ENCODE peak calls at places on chromosomes 6 and 20, in four cellular contexts. X is endodermal cell, B is PC-3, Y is MM.1S. I is an unnamed sample.

GRCh38 chr6:160088069-160088773 is 33.4 kb upstream of the SLC22A1 start:
- DNase-seq in B (peak; percentile 78), X (peak; percentile 85), Y (no peak), I (peak; percentile 69)

GRCh38 chr20:10586296-10586695 is 87.5 kb downstream of the JAG1 start:
- DNase-seq in X (no peak), B (no peak), Y (no peak), I (no peak)

GRCh38 chr6:33426590-33427563 is 7.0 kb downstream of the SYNGAP1 start:
- DNase-seq in Y (no peak), X (peak; percentile 60), B (no peak), I (no peak)

GRCh38 chr6:147322299-147323162 is 118.3 kb downstream of the STXBP5 start:
- DNase-seq in B (no peak), Y (no peak), X (no peak), I (no peak)

GRCh38 chr6:21023210-21023609 is 489.0 kb downstream of the CDKAL1 start:
- DNase-seq in Y (no peak), B (peak; percentile 21), X (no peak), I (no peak)

GRCh38 chr6:135449246-135449645 is 48.3 kb downstream of the AHI1 start:
- DNase-seq in B (no peak), Y (no peak), X (no peak), I (no peak)

GRCh38 chr6:136149311-136149710 is 100.8 kb downstream of the MTFR2 start:
- DNase-seq in Y (no peak), B (no peak), X (no peak), I (no peak)

GRCh38 chr6:162715601-162716000 is 12.0 kb downstream of the PRKN start:
- DNase-seq in B (no peak), X (no peak), Y (no peak), I (no peak)

GRCh38 chr6:78251930-78252329 is 599.1 kb downstream of the MEI4 start:
- DNase-seq in X (no peak), B (no peak), Y (no peak), I (no peak)

GRCh38 chr20:4817230-4817671 is 95.5 kb downstream of the PRND start:
- DNase-seq in Y (no peak), X (peak; percentile 26), B (peak; percentile 84), I (no peak)
- H3K4me3 ChIP-seq in Y (no peak overlapping the region), X (no peak overlapping the region), B (peak overlapping the region; percentile 20), I (no peak overlapping the region)

GRCh38 chr6:30113377-30113759 is 478 bp upstream of the TRIM31 start:
- DNase-seq in X (no peak), Y (no peak), B (no peak), I (no peak)
- H3K27me3 ChIP-seq in X (peaks cover 55% of the 10 kb centered on the region), Y (no peaks in the 10 kb centered on the region), B (no peaks in the 10 kb centered on the region), I (no peaks in the 10 kb centered on the region)

GRCh38 chr6:30282522-30282921 is 44.2 kb upstream of the TRIM39 start:
- DNase-seq in Y (no peak), B (no peak), X (no peak), I (no peak)
- H3K9me3 ChIP-seq in Y (no peaks in the 10 kb centered on the region), B (peaks cover 21% of the 10 kb centered on the region), X (peaks cover 96% of the 10 kb centered on the region), I (peaks cover 20% of the 10 kb centered on the region)

GRCh38 chr6:29724937-29725869 is 2.0 kb downstream of the HLA-F start:
- DNase-seq in B (no peak), Y (no peak), X (no peak), I (no peak)

GRCh38 chr6:29727637-29728036 is 4.4 kb downstream of the HLA-F start:
- DNase-seq in B (no peak), Y (no peak), X (no peak), I (no peak)

GRCh38 chr6:29726795-29727194 is 3.6 kb downstream of the HLA-F start:
- DNase-seq in X (no peak), Y (no peak), B (no peak), I (no peak)

GRCh38 chr6:29723666-29724588 is 693 bp downstream of the HLA-F start:
- DNase-seq in B (no peak), X (peak; percentile 92), Y (peak; percentile 27), I (no peak)

DNA sequence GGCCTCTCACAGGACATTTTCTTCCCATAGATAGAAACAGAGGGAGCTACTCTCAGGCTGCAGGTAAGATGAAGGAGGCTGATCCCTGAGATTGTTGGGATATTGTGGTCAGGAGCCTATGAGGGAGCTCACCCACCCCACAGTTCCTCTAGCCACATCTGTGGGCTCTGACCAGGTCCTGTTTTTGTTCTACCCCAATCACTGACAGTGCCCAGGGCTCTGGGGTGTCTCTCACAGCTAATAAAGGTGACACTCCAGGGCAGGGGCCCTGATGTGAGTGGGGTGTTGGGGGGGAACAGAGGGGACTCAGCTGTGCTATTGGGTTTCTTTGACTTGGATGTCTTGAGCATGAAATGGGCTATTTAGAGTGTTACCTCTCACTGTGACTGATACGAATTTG is 2.7 kb downstream of the HLA-F start:
- DNase-seq in Y (no peak), B (no peak), X (no peak), I (no peak)
- H3K4me3 ChIP-seq in Y (no peak overlapping the region), B (no peak overlapping the region), X (no peak overlapping the region), I (no peak overlapping the region)

GRCh38 chr6:100456178-100456880 is 8.4 kb downstream of the SIM1 start:
- DNase-seq in X (no peak), Y (no peak), B (no peak), I (no peak)

GRCh38 chr6:100458841-100459154 is 5.9 kb downstream of the SIM1 start:
- DNase-seq in B (no peak), X (no peak), Y (no peak), I (no peak)

GRCh38 chr6:100455230-100456124 is 9.2 kb downstream of the SIM1 start:
- DNase-seq in X (peak; percentile 85), Y (no peak), B (no peak), I (no peak)

GRCh38 chr6:100457251-100457990 is 7.3 kb downstream of the SIM1 start:
- DNase-seq in Y (no peak), B (no peak), X (peak; percentile 81), I (no peak)

GRCh38 chr6:100456881-100457220 is 7.9 kb downstream of the SIM1 start:
- DNase-seq in B (no peak), X (no peak), Y (no peak), I (no peak)
- H3K27me3 ChIP-seq in B (no peaks in the 10 kb centered on the region), X (peaks cover 100% of the 10 kb centered on the region), Y (peaks cover 7% of the 10 kb centered on the region), I (no peaks in the 10 kb centered on the region)

GRCh38 chr20:47689726-47690125 is 95.6 kb downstream of the SULF2 start:
- DNase-seq in B (no peak), X (no peak), Y (no peak), I (no peak)
- H3K9me3 ChIP-seq in B (peaks cover 23% of the 10 kb centered on the region), X (peaks cover 19% of the 10 kb centered on the region), Y (no peaks in the 10 kb centered on the region), I (no peaks in the 10 kb centered on the region)

DNA sequence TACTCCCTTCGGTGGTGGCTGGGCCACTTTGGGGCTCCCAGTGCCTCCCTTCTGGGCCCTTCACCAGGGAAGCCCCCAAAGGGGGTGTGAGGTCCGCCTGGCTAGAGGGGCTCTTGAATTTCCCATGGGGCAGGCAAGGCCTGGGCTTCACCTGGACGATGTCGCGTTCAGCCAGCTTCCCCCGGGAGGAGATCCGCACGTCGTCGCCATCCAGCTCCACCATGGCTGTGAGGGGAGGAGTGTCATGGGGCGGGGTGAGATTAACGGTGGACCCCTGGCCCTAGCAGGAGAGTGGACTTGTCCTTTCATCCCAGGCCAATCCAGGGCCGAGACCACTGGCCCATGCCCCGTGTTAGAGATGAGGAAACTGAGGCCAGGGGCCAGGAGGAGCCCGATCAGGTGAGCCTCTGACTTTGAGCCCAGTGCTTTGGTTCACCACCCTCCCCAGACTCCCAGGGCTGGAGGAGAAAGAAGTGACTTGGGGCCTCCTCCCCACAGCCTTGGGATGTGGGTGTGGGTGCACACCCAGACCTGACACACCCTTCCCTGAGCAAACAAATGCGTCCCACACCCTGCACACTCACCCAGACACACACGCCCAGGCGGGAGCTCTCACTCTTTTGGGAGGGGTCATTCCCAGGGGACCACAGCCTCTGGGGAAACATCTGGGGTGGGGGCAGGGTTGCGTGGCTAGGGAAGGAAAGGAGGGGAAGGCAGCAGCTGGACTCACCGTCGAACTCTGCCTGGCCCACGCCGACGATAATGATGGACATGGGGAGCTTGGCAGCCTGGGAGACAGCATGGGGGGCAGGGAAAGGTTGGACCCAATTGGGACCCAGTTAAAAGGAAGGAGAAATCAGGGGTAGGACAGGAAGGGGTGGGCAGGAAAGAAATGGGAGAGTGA is 46.2 kb downstream of the RAB44 start:
- DNase-seq in X (no peak), B (peak; percentile 41), Y (no peak), I (no peak)
- H3K4me3 ChIP-seq in X (no peak overlapping the region), B (no peak overlapping the region), Y (no peak overlapping the region), I (no peak overlapping the region)

GRCh38 chr20:44784688-44785087 is 25.7 kb downstream of the RIMS4 start:
- DNase-seq in X (peak; percentile 78), Y (no peak), B (no peak), I (no peak)
- H3K27me3 ChIP-seq in X (no peaks in the 10 kb centered on the region), Y (peaks cover 59% of the 10 kb centered on the region), B (peaks cover 43% of the 10 kb centered on the region), I (peaks cover 12% of the 10 kb centered on the region)

DNA sequence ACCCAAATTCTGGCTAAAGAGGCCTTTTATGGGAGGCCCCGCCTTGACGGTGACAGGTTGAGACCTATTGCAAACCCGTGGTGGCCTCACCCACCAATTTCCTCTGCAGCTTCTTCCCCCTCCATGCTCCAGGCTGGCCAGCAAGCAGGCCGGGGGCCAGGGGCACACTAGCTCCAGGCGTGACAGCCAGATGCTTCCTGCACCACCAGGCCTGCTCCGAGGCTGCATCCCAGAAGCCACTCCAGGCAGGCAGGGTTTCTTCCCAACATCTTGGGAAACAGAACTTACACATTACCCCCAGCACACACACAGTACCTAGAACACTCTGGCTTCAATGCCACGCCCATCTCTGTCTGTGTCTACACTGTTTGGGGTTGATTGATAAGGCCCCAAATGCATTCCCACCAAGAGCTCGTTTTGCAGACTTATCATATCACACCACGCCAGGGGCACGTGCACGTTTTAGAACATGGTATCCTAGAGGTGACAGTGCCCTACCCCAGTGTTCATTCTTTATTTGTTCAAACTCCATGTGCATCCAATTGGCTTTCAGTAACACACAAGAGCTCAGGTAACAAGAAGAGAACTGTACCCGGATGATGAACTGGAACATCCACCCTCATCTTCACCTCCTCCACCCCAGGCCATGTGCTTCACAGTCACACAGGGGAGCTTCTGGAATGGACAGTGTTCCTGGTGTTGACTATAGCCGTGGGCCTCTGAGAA is 221.4 kb upstream of the RREB1 start:
- DNase-seq in B (no peak), Y (no peak), X (no peak), I (no peak)
- H3K9me3 ChIP-seq in B (no peaks in the 10 kb centered on the region), Y (no peaks in the 10 kb centered on the region), X (no peaks in the 10 kb centered on the region), I (no peaks in the 10 kb centered on the region)

DNA sequence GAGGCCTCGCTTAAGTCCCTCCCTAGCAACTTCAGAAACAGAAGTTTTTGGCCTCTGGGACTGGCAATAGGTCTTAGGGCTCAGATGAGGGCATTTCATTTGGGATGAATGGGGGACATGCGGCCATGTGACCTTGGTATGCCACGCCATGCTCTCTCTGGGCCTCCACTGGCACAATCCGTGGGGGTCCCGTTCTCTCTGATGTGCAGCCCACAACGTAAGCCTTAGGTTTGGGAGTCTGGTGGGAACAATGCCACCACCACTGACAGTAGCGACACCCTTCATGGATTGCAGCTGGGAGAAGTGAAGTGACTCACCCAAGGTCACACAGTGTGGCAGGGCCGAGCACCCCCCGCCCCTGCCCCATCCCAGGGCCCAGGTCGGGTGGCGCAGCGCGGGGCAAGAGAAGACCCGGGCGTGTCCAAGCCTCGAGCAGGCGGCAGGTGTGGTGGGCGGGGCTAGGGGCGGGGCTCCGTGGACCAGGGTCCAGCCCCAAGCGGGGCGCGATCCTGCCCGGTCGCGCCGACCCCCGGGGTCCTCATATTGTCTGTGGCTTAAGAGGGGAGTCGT is 864 bp upstream of the CEBPB start:
- DNase-seq in Y (peak; percentile 55), B (peak; percentile 27), X (peak; percentile 93), I (no peak)
- H3K4me3 ChIP-seq in Y (peak overlapping the region; percentile 78), B (peak overlapping the region; percentile 96), X (no peak overlapping the region), I (peak overlapping the region; percentile 62)

I was measured in MG63.